ENCODE peak calls at places on chromosomes 12 and 14, in six cellular contexts. B, L, U, F, K and A are unnamed samples.

GRCh38 chr12:127125607-127126259 is 1141.2 kb upstream of the TMEM132C start:
- DNase-seq in B (no peak), F (no peak), L (no peak), K (no peak), U (no peak), A (peak)

GRCh38 chr12:28698541-28698940 is 450.5 kb upstream of the FAR2 start:
- DNase-seq in B (no peak), F (no peak), L (no peak), U (no peak), K (no peak), A (no peak)

GRCh38 chr14:75446447-75446846 is 18.6 kb downstream of the JDP2 start:
- DNase-seq in B (no peak), L (no peak), K (no peak), U (no peak), F (no peak), A (no peak)

GRCh38 chr14:52058346-52058745 is 10.5 kb downstream of the NID2 start:
- DNase-seq in B (no peak), L (no peak), K (no peak), F (no peak), U (no peak), A (no peak)

GRCh38 chr12:93090768-93091172 is 161.7 kb upstream of the EEA1 start:
- DNase-seq in F (no peak), B (no peak), K (no peak), U (no peak), L (no peak), A (no peak)

GRCh38 chr12:3750616-3751015 is 2.3 kb downstream of the CRACR2A start:
- DNase-seq in K (no peak), F (no peak), B (no peak), L (no peak), U (no peak), A (no peak)

GRCh38 chr12:1922075-1922709 is 3.7 kb upstream of the CACNA2D4 start:
- DNase-seq in L (no peak), K (no peak), U (peak), F (peak), B (no peak), A (no peak)

GRCh38 chr14:71322660-71323250 is 415.5 kb downstream of the PCNX1 start:
- DNase-seq in L (no peak), K (no peak), U (no peak), B (no peak), F (no peak), A (no peak)

GRCh38 chr14:49972840-49973239 is 80.0 kb downstream of the ARF6 start:
- DNase-seq in U (no peak), K (no peak), F (peak), B (peak), L (no peak), A (no peak)

GRCh38 chr12:100404769-100405407 is 48.0 kb downstream of the SLC17A8 start:
- DNase-seq in K (no peak), U (no peak), L (no peak), B (no peak), F (peak), A (peak)

GRCh38 chr14:93892505-93892839 is 34.7 kb upstream of the FAM181A start:
- DNase-seq in L (no peak), F (no peak), B (no peak), U (no peak), K (no peak), A (no peak)

GRCh38 chr14:51534623-51535022 is 117.1 kb upstream of the FRMD6 start:
- DNase-seq in K (no peak), B (no peak), F (peak), L (peak), U (peak), A (no peak)

GRCh38 chr12:5088586-5089264 is 45.0 kb downstream of the KCNA5 start:
- DNase-seq in K (no peak), U (peak), F (no peak), L (no peak), B (no peak), A (peak)

GRCh38 chr14:22039938-22040780 is 366.5 kb upstream of the OR4E1 start:
- DNase-seq in K (no peak), F (peak), L (no peak), U (no peak), B (no peak), A (no peak)

GRCh38 chr12:131094831-131095805 is 141.4 kb downstream of the ADGRD1 start:
- DNase-seq in K (peak), L (peak), U (no peak), B (no peak), F (no peak), A (no peak)

GRCh38 chr14:80585506-80585835 is 356.1 kb downstream of the CEP128 start:
- DNase-seq in B (no peak), U (no peak), L (no peak), K (no peak), F (no peak), A (no peak)

GRCh38 chr14:74867673-74868072 is 8.3 kb downstream of the PROX2 start:
- DNase-seq in F (no peak), K (no peak), U (no peak), B (peak), L (no peak), A (no peak)

GRCh38 chr12:123388948-123389559 is 5.1 kb downstream of the KMT5A start:
- DNase-seq in F (peak), L (peak), U (no peak), B (no peak), K (no peak), A (no peak)

GRCh38 chr12:91272456-91273063 is 89.9 kb upstream of the DCN start:
- DNase-seq in K (peak), B (peak), U (peak), F (peak), L (no peak), A (no peak)

GRCh38 chr14:99734406-99735051 is 50.4 kb downstream of the CYP46A1 start:
- DNase-seq in U (peak), L (peak), K (peak), F (peak), B (no peak), A (no peak)

GRCh38 chr12:116421785-116422538 is 137.2 kb upstream of the MAP1LC3B2 start:
- DNase-seq in F (no peak), B (no peak), U (no peak), L (no peak), K (no peak), A (no peak)

GRCh38 chr14:64421166-64421565 is 33.0 kb downstream of the MTHFD1 start:
- DNase-seq in U (no peak), K (no peak), F (no peak), L (no peak), B (no peak), A (no peak)

GRCh38 chr12:2387051-2387834 is 334.5 kb downstream of the CACNA1C start:
- DNase-seq in K (no peak), U (no peak), F (no peak), L (no peak), B (no peak), A (no peak)

GRCh38 chr14:22978873-22979671 is 3.3 kb downstream of the AJUBA start:
- DNase-seq in B (peak), F (no peak), K (no peak), U (no peak), L (no peak), A (no peak)

GRCh38 chr12:77118696-77119095 is 53.3 kb upstream of the E2F7 start:
- DNase-seq in U (no peak), L (no peak), F (no peak), K (no peak), B (no peak), A (no peak)

GRCh38 chr12:121284551-121285390 is 11.7 kb downstream of the CAMKK2 start:
- DNase-seq in K (no peak), U (peak), F (peak), L (peak), B (no peak), A (no peak)

GRCh38 chr14:23045419-23046357 is 3.7 kb downstream of the PSMB11 start:
- DNase-seq in F (no peak), B (no peak), U (no peak), K (no peak), L (no peak), A (no peak)

GRCh38 chr12:14656846-14657245 is 39.6 kb downstream of the GUCY2C start:
- DNase-seq in U (no peak), L (no peak), B (no peak), K (no peak), F (no peak), A (no peak)

GRCh38 chr12:67355428-67356385 is 86.5 kb downstream of the CAND1 start:
- DNase-seq in U (peak), K (no peak), F (peak), L (no peak), B (no peak), A (peak)

GRCh38 chr14:88870777-88871176 is 46.3 kb downstream of the TTC8 start:
- DNase-seq in K (no peak), F (no peak), B (no peak), L (no peak), U (no peak), A (no peak)

GRCh38 chr14:38186217-38186616 is 21.5 kb upstream of the SSTR1 start:
- DNase-seq in B (no peak), L (no peak), K (no peak), U (no peak), F (no peak), A (no peak)

GRCh38 chr14:91867316-91867988 is at the start of gene TC2N:
- DNase-seq in B (no peak), F (no peak), U (no peak), K (no peak), L (no peak), A (no peak)

GRCh38 chr12:38161123-38162000 is 155.2 kb upstream of the ALG10B start:
- DNase-seq in U (no peak), L (no peak), B (no peak), F (no peak), K (no peak), A (no peak)

GRCh38 chr12:2622460-2622859 is 172.3 kb upstream of the FKBP4 start:
- DNase-seq in B (no peak), U (no peak), K (no peak), L (no peak), F (no peak), A (no peak)

GRCh38 chr12:27988594-27989233 is 16.2 kb upstream of the PTHLH start:
- DNase-seq in F (no peak), U (no peak), L (no peak), K (no peak), B (no peak), A (no peak)

GRCh38 chr14:43003845-43004244 is 1397.2 kb downstream of the LRFN5 start:
- DNase-seq in K (no peak), F (no peak), L (no peak), B (no peak), U (no peak), A (no peak)

GRCh38 chr12:120820885-120821510 is 83.2 kb downstream of the SPPL3 start:
- DNase-seq in L (no peak), F (no peak), K (no peak), B (no peak), U (no peak), A (no peak)

GRCh38 chr12:96510306-96510764 is 21.0 kb downstream of the CFAP54 start:
- DNase-seq in B (no peak), K (no peak), F (no peak), L (no peak), U (no peak), A (no peak)
- TF ChIP-seq POLR2A in B (no peak), K (no peak), F (no peak), L (no peak), U (no peak), A (no peak)

GRCh38 chr12:32399045-32399372 is 349 bp upstream of the FGD4 start:
- DNase-seq in B (no peak), U (no peak), F (no peak), K (no peak), L (no peak), A (no peak)

GRCh38 chr12:32400114-32400672 is 835 bp downstream of the FGD4 start:
- DNase-seq in F (no peak), K (no peak), L (no peak), B (no peak), U (no peak), A (peak)

GRCh38 chr12:32400866-32401265 is 1.5 kb downstream of the FGD4 start:
- DNase-seq in F (no peak), B (no peak), K (no peak), L (no peak), U (no peak), A (no peak)

GRCh38 chr12:32397703-32398102 is 1.7 kb upstream of the FGD4 start:
- DNase-seq in K (no peak), L (no peak), F (no peak), B (no peak), U (no peak), A (no peak)

DNA sequence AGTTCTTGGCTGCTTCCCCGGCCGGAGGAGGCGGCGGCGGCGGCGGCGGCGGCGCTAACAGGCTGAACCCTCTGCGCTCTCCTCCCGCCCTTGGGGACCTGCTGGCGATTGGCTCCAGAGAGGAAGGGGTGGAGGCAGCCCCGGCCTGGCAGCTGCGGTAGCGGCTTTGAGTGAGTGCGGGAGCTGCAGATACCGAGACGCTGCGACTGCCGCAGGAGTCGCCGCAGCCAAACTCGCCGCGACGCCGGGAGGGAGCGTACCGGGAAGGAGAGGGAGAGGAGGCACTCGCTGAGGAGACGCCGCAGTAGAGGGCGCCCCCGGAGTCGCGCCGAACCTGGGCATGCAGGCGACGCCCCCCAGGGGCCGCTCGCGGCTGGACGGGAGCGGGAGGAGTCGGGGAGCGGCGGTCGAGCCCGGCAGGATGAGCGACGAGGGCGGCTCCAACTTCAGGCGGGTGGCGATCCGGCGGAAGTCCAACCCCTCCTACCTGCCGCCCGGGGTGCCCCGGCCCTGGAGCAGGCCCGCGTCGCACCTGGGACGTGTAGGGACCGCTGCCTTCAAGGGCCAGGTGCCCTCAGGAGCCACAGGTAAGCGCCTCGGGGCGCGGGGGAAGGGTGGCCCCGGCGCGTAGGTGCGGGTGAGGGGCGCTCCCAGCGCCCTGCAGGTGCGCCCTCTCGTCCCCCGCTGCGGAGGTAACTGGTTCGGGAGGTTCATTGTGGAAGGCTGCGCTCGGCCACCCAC is at the start of gene FGD4:
- DNase-seq in U (peak), L (peak), K (peak), B (peak), F (peak), A (peak)
- TF ChIP-seq POLR2A in U (peak), L (peak), K (peak), B (no peak), F (peak), A (peak)

DNA sequence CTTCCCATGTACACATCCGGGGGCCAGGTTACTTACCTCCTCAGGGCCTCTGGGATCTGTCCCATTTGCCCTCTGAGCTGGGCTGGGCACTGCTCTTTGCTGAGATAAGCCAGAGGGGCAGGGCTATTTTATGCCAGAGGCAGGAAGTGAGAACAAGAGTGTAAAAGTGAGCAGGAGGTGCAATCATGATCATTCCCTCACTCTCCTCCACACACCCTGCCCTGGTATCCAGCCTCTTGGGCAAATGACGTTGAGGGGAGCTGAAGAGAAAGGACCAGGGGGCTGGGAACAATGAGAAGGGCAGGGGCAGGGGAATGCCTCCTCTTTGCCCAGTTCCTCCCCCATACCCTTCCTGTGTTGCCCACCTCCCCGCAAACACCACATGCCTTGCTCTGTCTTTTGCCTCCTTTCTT is 4.2 kb downstream of the LPAR5 start:
- DNase-seq in K (no peak), U (no peak), F (no peak), L (no peak), B (no peak), A (no peak)
- TF ChIP-seq POLR2A in K (no peak), U (no peak), F (no peak), L (no peak), B (no peak), A (no peak)

GRCh38 chr12:124680863-124681778 is 113.7 kb upstream of the NCOR2 start:
- DNase-seq in U (peak), B (peak), F (no peak), K (peak), L (peak), A (peak)
- TF ChIP-seq POLR2A in U (no peak), B (no peak), F (no peak), K (no peak), L (no peak), A (no peak)

GRCh38 chr12:52903285-52903854 is 1.5 kb downstream of the KRT8 start:
- DNase-seq in L (peak), K (peak), B (peak), F (peak), U (peak), A (no peak)
- TF ChIP-seq POLR2A in L (no peak), K (no peak), B (no peak), F (no peak), U (no peak), A (no peak)

GRCh38 chr12:57242691-57243454 is 8.1 kb downstream of the STAC3 start:
- DNase-seq in L (peak), U (no peak), B (no peak), F (peak), K (no peak), A (no peak)
- TF ChIP-seq POLR2A in L (no peak), U (no peak), B (no peak), F (no peak), K (no peak), A (no peak)

GRCh38 chr14:104423715-104424405 is 155.7 kb upstream of the C14orf180 start:
- DNase-seq in L (no peak), U (no peak), F (no peak), K (no peak), B (no peak), A (no peak)

GRCh38 chr14:104422301-104423223 is 157.0 kb upstream of the C14orf180 start:
- DNase-seq in U (no peak), L (no peak), K (no peak), B (no peak), F (no peak), A (no peak)

GRCh38 chr14:104424406-104425072 is 155.0 kb upstream of the C14orf180 start:
- DNase-seq in B (no peak), U (no peak), F (no peak), L (no peak), K (no peak), A (no peak)

GRCh38 chr14:104421892-104422291 is 157.7 kb upstream of the C14orf180 start:
- DNase-seq in B (no peak), K (no peak), U (no peak), L (no peak), F (no peak), A (no peak)

DNA sequence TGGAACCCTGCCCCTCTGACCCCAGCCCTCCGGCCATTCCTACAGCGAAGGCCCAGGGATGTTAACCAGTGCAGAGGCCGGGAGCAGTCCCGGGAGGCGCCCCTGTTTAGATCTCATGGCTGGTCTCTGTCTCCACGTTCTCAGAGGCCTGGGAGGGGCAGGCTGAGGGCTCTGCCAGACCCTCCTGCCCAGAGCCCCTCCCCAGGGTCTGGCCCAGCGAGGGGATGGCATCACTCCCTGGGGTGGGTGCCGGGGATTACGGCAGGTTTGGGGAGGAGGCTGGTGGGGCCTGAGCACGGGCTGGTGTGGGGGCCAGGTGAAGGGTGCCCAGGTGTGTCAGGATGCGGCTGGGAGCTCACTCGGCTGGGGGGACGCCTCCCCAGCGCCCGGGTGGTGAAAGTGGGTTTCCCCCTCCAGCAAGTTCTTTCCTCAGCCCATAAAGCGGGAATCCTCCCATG is 156.3 kb upstream of the C14orf180 start:
- DNase-seq in U (no peak), K (no peak), B (no peak), L (no peak), F (no peak), A (no peak)
- TF ChIP-seq POLR2A in U (no peak), K (no peak), B (no peak), L (no peak), F (no peak), A (no peak)